ENCODE peak calls at places on chromosomes 12 and 14, in ten cellular contexts. F is fibroblast of mammary gland, G is coronary artery, K is endothelial cell, R is AG10803, E is foreskin keratinocyte, O is AG04450, Q is HL-60, D is astrocyte of the cerebellum, W is IMR-90. T is an unnamed sample.

GRCh38 chr14:44494125-44494524 is 13.0 kb downstream of the FSCB start:
- DNase-seq in F (no peak), G (no peak), K (no peak), R (no peak), E (no peak), O (no peak), Q (no peak), D (no peak), W (no peak), T (no peak)

GRCh38 chr14:96538663-96539317 is 36.6 kb downstream of the PAPOLA start:
- DNase-seq in F (peak; percentile 7), G (no peak), K (no peak), R (no peak), E (peak; percentile 11), O (no peak), Q (no peak), D (no peak), W (peak; percentile 14), T (no peak)

GRCh38 chr14:78959674-78960264 is 789.6 kb downstream of the NRXN3 start:
- DNase-seq in F (peak; percentile 79), G (no peak), K (peak; percentile 74), R (peak; percentile 76), E (peak; percentile 61), O (peak; percentile 51), Q (peak; percentile 16), D (peak; percentile 63), W (peak; percentile 82), T (peak; percentile 15)

GRCh38 chr12:625998-626397 is 37.2 kb downstream of the NINJ2 start:
- DNase-seq in F (no peak), G (no peak), K (no peak), R (no peak), E (no peak), O (no peak), Q (no peak), D (no peak), W (no peak), T (no peak)

GRCh38 chr12:124474709-124475108 is 92.7 kb downstream of the NCOR2 start:
- DNase-seq in F (no peak), G (no peak), K (no peak), R (no peak), E (no peak), O (no peak), Q (no peak), D (no peak), W (no peak), T (no peak)

GRCh38 chr12:60263146-60263545 is 667.3 kb downstream of the SLC16A7 start:
- DNase-seq in F (no peak), G (no peak), K (no peak), R (peak; percentile 5), E (no peak), O (no peak), Q (no peak), D (no peak), W (no peak), T (no peak)

GRCh38 chr12:120115692-120116442 is 686 bp downstream of the RAB35 start:
- DNase-seq in F (peak; percentile 46), G (no peak), K (peak; percentile 33), R (peak; percentile 39), E (no peak), O (no peak), Q (peak; percentile 38), D (no peak), W (peak; percentile 26), T (no peak)

GRCh38 chr12:116820077-116820656 is 61.1 kb downstream of the HRK start:
- DNase-seq in F (no peak), G (no peak), K (no peak), R (no peak), E (no peak), O (no peak), Q (no peak), D (no peak), W (no peak), T (no peak)

GRCh38 chr12:30268036-30268435 is 427.6 kb downstream of the IPO8 start:
- DNase-seq in F (no peak), G (no peak), K (no peak), R (peak; percentile 18), E (no peak), O (no peak), Q (no peak), D (peak; percentile 56), W (no peak), T (no peak)

GRCh38 chr14:58243790-58244555 is 670 bp upstream of the PSMA3 start:
- DNase-seq in F (peak; percentile 31), G (no peak), K (no peak), R (no peak), E (peak; percentile 44), O (no peak), Q (peak; percentile 48), D (no peak), W (no peak), T (no peak)

GRCh38 chr12:11209098-11209497 is 22.4 kb upstream of the TAS2R42 start:
- DNase-seq in F (no peak), G (no peak), K (no peak), R (no peak), E (no peak), O (no peak), Q (no peak), D (no peak), W (no peak), T (no peak)

GRCh38 chr12:113818833-113819232 is 147.3 kb downstream of the RBM19 start:
- DNase-seq in F (no peak), G (no peak), K (peak; percentile 70), R (no peak), E (no peak), O (no peak), Q (no peak), D (no peak), W (no peak), T (no peak)
- TF ChIP-seq CTCF in F (peak; percentile 39), G (no peak), K (peak; percentile 44), R (peak; percentile 30), E (peak; percentile 45), O (peak; percentile 38), Q (no peak), D (peak; percentile 52), W (peak; percentile 28), T (no peak)

DNA sequence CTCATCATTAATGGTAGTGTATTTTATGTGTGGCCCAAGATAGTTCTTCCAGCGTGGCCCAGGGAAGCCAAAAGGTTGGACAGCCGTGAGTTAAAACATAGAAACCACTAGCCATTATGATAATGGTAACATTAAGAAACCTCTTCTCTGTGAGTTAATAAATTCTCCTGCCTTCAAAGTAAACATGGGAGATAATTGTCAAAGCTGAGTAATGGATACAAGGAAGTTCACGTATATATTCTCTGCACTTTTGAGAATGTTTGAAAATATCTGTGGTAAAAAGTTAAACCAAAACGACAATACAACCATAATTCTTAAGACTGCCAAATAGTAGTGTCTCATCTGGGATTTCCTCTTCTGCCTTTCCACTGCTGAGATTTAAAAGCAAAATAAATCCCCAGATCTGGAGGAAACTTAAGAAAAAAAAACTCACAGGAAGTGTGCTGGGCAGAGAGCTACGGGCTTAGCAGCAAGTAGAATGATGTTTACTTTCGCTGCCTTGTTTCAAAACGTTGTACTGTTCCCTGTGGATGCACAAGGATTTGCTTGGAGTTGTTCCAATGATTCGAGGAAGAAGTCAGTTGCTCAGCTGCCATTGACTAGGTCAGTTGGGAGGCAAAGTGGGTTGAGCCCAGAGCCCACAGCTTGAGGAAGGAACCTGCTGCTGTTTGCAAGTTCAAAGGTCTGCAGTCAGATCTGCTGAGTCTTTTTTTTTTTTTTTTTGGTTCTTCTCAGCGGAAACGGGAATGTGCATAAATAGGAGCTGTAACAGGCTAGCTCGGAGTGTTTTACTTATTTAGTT is 1.7 kb downstream of the TPCN1 start:
- DNase-seq in F (peak; percentile 94), G (no peak), K (no peak), R (peak; percentile 88), E (no peak), O (peak; percentile 77), Q (peak; percentile 49), D (peak; percentile 65), W (peak; percentile 92), T (no peak)
- TF ChIP-seq CTCF in F (no peak), G (no peak), K (no peak), R (no peak), E (no peak), O (peak; percentile 8), Q (no peak), D (no peak), W (no peak), T (no peak)

DNA sequence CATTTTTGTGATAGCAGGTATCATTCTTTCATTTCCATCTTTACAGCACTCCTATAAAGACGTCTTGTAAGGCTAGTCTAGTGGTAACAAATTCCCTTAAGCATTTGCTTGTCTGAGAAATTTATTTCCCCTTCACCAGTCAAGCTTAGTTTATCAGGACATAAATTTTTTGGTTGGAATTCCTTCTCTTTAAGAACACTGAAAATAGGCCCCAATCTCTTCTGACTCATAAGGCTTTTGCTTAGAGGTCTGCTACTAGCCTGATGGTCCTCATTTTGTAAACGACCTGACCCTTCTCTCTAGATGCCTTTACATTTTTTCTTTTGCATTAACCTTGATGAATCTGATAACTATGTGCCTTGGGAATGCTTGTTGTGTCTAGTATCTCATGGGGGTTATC is 20.3 kb downstream of the OLR1 start:
- DNase-seq in F (no peak), G (no peak), K (no peak), R (no peak), E (no peak), O (no peak), Q (no peak), D (no peak), W (no peak), T (no peak)
- TF ChIP-seq CTCF in F (no peak), G (no peak), K (no peak), R (no peak), E (no peak), O (no peak), Q (no peak), D (no peak), W (no peak), T (no peak)

GRCh38 chr14:90116444-90116843 is 54.6 kb downstream of the KCNK13 start:
- DNase-seq in F (no peak), G (no peak), K (no peak), R (no peak), E (no peak), O (no peak), Q (no peak), D (no peak), W (no peak), T (no peak)

GRCh38 chr14:90109858-90110257 is 48.1 kb downstream of the KCNK13 start:
- DNase-seq in F (no peak), G (no peak), K (peak; percentile 18), R (no peak), E (no peak), O (no peak), Q (peak; percentile 7), D (no peak), W (no peak), T (no peak)

GRCh38 chr14:90115780-90116179 is 54.0 kb downstream of the KCNK13 start:
- DNase-seq in F (no peak), G (no peak), K (no peak), R (no peak), E (no peak), O (no peak), Q (no peak), D (no peak), W (no peak), T (no peak)

GRCh38 chr14:90111895-90112534 is 50.2 kb downstream of the KCNK13 start:
- DNase-seq in F (peak; percentile 87), G (no peak), K (no peak), R (peak; percentile 59), E (peak; percentile 88), O (peak; percentile 10), Q (no peak), D (peak; percentile 23), W (peak; percentile 87), T (no peak)

DNA sequence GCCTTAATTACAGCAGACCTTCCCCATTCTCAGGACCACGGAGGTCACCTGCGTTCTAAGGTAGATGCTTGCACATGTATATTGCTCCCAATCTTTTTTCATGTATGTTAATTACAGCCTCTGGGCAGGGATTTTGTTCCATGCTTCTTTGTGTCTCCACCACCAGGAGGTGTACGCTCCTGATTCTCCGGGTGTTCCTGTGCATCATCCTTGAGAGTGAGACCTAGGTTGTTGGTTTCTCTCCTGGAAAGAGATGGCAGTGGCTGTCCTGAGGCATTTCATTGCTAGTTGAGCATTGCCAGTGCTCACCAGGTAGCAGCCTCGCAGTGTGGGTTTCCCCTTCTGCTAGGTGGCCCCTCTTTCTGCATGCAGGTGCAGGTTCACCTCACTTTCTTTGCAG is 52.8 kb downstream of the KCNK13 start:
- DNase-seq in F (no peak), G (no peak), K (peak; percentile 3), R (no peak), E (no peak), O (no peak), Q (no peak), D (no peak), W (no peak), T (no peak)
- TF ChIP-seq CTCF in F (peak; percentile 17), G (no peak), K (peak; percentile 37), R (no peak), E (no peak), O (no peak), Q (no peak), D (peak; percentile 27), W (no peak), T (no peak)